ENCODE peak calls at places on chromosomes 13 and 19, in nine cellular contexts. Y, J, M, O, T, Q, B, C and I are unnamed samples.

GRCh38 chr19:3365447-3366103 is 808 bp upstream of the NFIC start:
- DNase-seq in Q (peak), C (peak), Y (no peak), T (no peak), O (peak), M (peak), J (peak), B (peak), I (no peak)

GRCh38 chr13:46035066-46035465 is 17.5 kb downstream of the ZC3H13 start:
- DNase-seq in O (no peak), Y (no peak), Q (no peak), M (no peak), T (no peak), B (no peak), C (no peak), J (no peak), I (no peak)

GRCh38 chr13:59877933-59878332 is 285.8 kb downstream of the DIAPH3 start:
- DNase-seq in O (no peak), B (no peak), J (no peak), M (no peak), Y (no peak), T (no peak), C (peak), Q (no peak), I (no peak)

GRCh38 chr19:51246153-51246552 is 4.7 kb upstream of the SIGLECL1 start:
- DNase-seq in O (no peak), C (peak), B (peak), Y (no peak), Q (no peak), M (no peak), T (no peak), J (no peak), I (no peak)

GRCh38 chr13:113034451-113035208 is 65.6 kb downstream of the MCF2L start:
- DNase-seq in Y (no peak), O (peak), B (peak), J (no peak), M (peak), Q (no peak), T (no peak), C (peak), I (peak)

GRCh38 chr13:61040180-61040579 is 375.5 kb downstream of the PCDH20 start:
- DNase-seq in T (no peak), M (no peak), C (no peak), Y (no peak), O (no peak), J (no peak), B (no peak), Q (no peak), I (no peak)

GRCh38 chr13:46728777-46729176 is 68.2 kb downstream of the ESD start:
- DNase-seq in J (no peak), B (no peak), Y (no peak), O (no peak), C (no peak), Q (no peak), M (no peak), T (no peak), I (no peak)

GRCh38 chr13:32039488-32040013 is 8.0 kb downstream of the FRY start:
- DNase-seq in C (peak), Y (no peak), J (no peak), M (no peak), O (no peak), B (no peak), Q (no peak), T (no peak), I (no peak)

GRCh38 chr13:37918116-37919100 is 48.8 kb upstream of the TRPC4 start:
- DNase-seq in T (no peak), J (no peak), B (peak), M (no peak), C (no peak), Y (no peak), O (no peak), Q (no peak), I (no peak)

GRCh38 chr13:106916329-106916728 is 348.4 kb upstream of the ARGLU1 start:
- DNase-seq in Y (peak), O (no peak), T (no peak), C (no peak), J (no peak), B (no peak), Q (no peak), M (no peak), I (no peak)

GRCh38 chr19:54653181-54653809 is 9.5 kb upstream of the LILRB4 start:
- DNase-seq in Y (no peak), T (no peak), C (peak), O (no peak), M (no peak), B (no peak), Q (no peak), J (no peak), I (no peak)

GRCh38 chr19:6103217-6103644 is 7.1 kb downstream of the RFX2 start:
- DNase-seq in O (peak), J (peak), T (peak), B (peak), M (no peak), Q (peak), Y (peak), C (peak), I (peak)

GRCh38 chr19:1265611-1266115 is 3.5 kb upstream of the CIRBP start:
- DNase-seq in Y (no peak), C (peak), M (peak), T (peak), J (peak), O (peak), B (peak), Q (peak), I (no peak)

GRCh38 chr19:3358919-3359849 is 7.2 kb upstream of the NFIC start:
- DNase-seq in Q (peak), B (peak), J (peak), T (no peak), O (no peak), C (peak), Y (no peak), M (peak), I (peak)

GRCh38 chr13:30752201-30752797 is 17.0 kb downstream of the ALOX5AP start:
- DNase-seq in Y (no peak), C (peak), T (no peak), M (no peak), J (no peak), Q (peak), O (peak), B (peak), I (no peak)

GRCh38 chr13:98480915-98481510 is 95.9 kb downstream of the STK24 start:
- DNase-seq in O (no peak), Y (no peak), T (no peak), J (peak), M (no peak), Q (no peak), B (peak), C (peak), I (no peak)

GRCh38 chr13:37526710-37527446 is 71.7 kb downstream of the POSTN start:
- DNase-seq in Y (no peak), C (no peak), O (no peak), Q (no peak), T (no peak), B (no peak), M (no peak), J (no peak), I (no peak)

GRCh38 chr13:92657565-92657964 is 569.0 kb upstream of the GPC6 start:
- DNase-seq in J (no peak), Y (no peak), M (no peak), Q (no peak), B (no peak), C (peak), O (no peak), T (no peak), I (no peak)

GRCh38 chr19:57655443-57655842 is 13.3 kb upstream of the ZSCAN4 start:
- DNase-seq in C (no peak), M (no peak), Y (no peak), Q (no peak), O (no peak), J (no peak), T (no peak), B (no peak), I (no peak)

GRCh38 chr13:50990540-50991506 is 81.2 kb downstream of the RNASEH2B start:
- DNase-seq in T (no peak), B (peak), Q (no peak), J (peak), C (peak), O (peak), Y (peak), M (peak), I (no peak)

GRCh38 chr13:79668353-79668752 is 187.4 kb downstream of the NDFIP2 start:
- DNase-seq in B (no peak), C (no peak), T (no peak), Q (no peak), O (no peak), J (no peak), M (no peak), Y (no peak), I (no peak)

GRCh38 chr19:40219721-40220276 is 1.6 kb upstream of the TTC9B start:
- DNase-seq in B (no peak), Q (no peak), M (peak), C (peak), Y (no peak), O (no peak), T (no peak), J (no peak), I (no peak)

GRCh38 chr13:21071894-21072293 is 10.5 kb upstream of the LATS2 start:
- DNase-seq in Q (no peak), B (no peak), M (no peak), O (no peak), Y (no peak), T (no peak), J (no peak), C (no peak), I (no peak)

GRCh38 chr13:40379794-40380608 is 286.4 kb downstream of the FOXO1 start:
- DNase-seq in T (no peak), M (no peak), Y (no peak), Q (no peak), O (no peak), B (no peak), J (no peak), C (no peak), I (no peak)

GRCh38 chr19:52007805-52008557 is at the start of gene ZNF615:
- DNase-seq in M (peak), J (peak), Y (peak), C (peak), O (peak), B (peak), T (peak), Q (peak), I (peak)

GRCh38 chr19:47471381-47471732 is 336 bp downstream of the SLC8A2 start:
- DNase-seq in B (no peak), T (no peak), M (no peak), O (no peak), C (no peak), J (no peak), Q (no peak), Y (no peak), I (no peak)

GRCh38 chr19:47473336-47473735 is 1.6 kb upstream of the SLC8A2 start:
- DNase-seq in C (no peak), T (no peak), B (no peak), Y (no peak), M (no peak), Q (no peak), O (no peak), J (no peak), I (no peak)

GRCh38 chr19:47470447-47471195 is 1.1 kb downstream of the SLC8A2 start:
- DNase-seq in M (no peak), O (no peak), B (no peak), C (no peak), T (no peak), J (no peak), Q (no peak), Y (no peak), I (no peak)

GRCh38 chr19:47469719-47470118 is 2.0 kb downstream of the SLC8A2 start:
- DNase-seq in C (no peak), M (no peak), T (no peak), Y (no peak), B (no peak), J (no peak), Q (no peak), O (no peak), I (no peak)

GRCh38 chr19:47471733-47472457 is at the start of gene SLC8A2:
- DNase-seq in C (peak), Q (peak), O (no peak), T (peak), B (peak), Y (no peak), J (peak), M (no peak), I (no peak)
- H3K4me3 ChIP-seq in C (no peak), Q (peak), O (no peak), T (peak), B (peak), Y (no peak), J (peak), M (no peak), I (no peak)

DNA sequence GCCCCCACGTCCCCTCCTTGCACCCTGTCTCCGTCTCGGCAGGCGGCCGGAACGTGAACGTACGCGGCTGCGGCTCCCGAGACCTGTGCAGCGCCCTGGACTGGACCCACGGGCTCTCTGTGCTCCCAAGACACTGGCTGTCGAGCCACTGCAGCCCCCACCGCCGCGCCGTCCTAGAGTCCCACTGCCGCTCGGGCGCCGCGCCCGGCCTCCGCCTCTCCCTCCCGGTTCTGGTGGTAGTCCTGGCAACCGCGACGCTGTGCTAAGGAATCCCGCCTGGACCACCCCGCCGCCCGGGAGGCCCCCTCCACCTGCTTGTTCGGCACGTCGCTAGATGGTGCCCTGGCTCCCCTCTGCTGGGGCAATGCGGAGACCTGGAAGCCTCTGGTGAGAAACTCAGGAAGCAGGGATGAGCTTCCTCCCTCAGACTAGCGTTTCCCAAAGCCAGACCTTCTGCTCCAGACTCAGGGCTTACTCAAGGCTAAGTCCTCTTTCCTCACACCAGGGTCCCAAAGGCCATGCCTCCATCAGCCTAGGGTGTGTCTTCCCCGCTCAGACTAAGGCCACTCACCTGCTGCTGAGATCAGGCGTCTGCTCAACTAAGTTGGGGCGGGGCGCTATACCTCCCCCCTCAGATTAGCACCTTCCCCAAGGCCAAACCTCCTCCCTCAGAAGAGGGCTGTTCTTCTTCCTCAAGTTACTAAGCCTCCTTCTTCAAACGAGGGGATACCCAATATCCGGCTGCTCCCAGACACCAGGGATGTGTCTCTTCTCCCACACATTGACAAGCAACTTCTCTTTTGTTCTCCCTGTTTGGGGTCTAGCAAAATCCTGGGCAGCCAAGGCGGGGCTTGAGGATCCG is 16.1 kb upstream of the IRGC start:
- DNase-seq in B (peak), Y (no peak), C (peak), Q (no peak), J (peak), T (no peak), O (no peak), M (peak), I (no peak)
- H3K4me3 ChIP-seq in B (no peak), Y (peak), C (no peak), Q (peak), J (no peak), T (peak), O (peak), M (peak), I (no peak)

GRCh38 chr19:28019371-28019770 is 1193.6 kb downstream of the UQCRFS1 start:
- DNase-seq in T (no peak), B (no peak), J (no peak), Y (no peak), Q (no peak), O (no peak), M (no peak), C (no peak), I (no peak)

GRCh38 chr19:28019901-28020300 is 1193.0 kb downstream of the UQCRFS1 start:
- DNase-seq in M (no peak), B (no peak), T (no peak), J (no peak), O (no peak), Y (no peak), C (no peak), Q (no peak), I (no peak)

GRCh38 chr19:28022506-28022905 is 1190.4 kb downstream of the UQCRFS1 start:
- DNase-seq in O (no peak), T (no peak), Y (no peak), C (no peak), M (no peak), B (no peak), Q (no peak), J (no peak), I (no peak)

GRCh38 chr19:28021316-28022185 is 1191.4 kb downstream of the UQCRFS1 start:
- DNase-seq in O (no peak), J (no peak), C (no peak), B (no peak), M (no peak), Y (no peak), Q (no peak), T (no peak), I (no peak)

DNA sequence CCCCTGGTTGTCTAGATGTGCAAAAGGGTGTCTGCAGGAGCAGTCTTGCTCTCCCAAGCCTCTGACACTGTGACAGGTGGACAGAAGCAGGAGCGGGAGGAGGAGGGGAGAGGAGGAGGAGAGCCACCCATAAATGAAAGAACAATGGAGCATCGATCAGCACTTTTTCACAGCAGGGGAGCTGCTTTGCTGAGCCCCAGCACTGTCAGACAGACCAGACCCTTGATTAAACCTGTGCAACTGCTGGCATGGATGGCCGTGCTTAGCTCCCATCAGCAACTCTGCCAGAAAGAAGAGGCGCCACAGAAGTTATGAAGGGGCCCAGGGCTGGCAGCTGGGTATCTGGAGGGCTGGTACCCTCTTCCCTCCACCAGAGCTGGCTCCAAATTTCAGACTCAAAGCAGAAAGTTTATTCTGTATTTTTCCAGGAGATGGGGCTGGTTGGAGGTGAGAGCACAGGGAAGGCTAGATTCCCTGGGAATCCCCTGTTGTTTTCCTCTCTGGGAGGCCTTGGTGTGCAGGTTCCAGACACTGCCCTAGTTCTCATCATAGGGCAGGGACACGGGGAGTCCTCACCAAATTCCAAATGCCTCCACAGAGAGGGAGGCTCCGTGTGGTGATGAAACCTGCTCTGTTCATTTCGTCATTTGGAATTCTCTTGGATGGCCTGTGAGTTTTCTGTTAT is 1192.2 kb downstream of the UQCRFS1 start:
- DNase-seq in B (no peak), Q (no peak), J (no peak), Y (no peak), O (no peak), T (no peak), C (no peak), M (no peak), I (no peak)
- H3K4me3 ChIP-seq in B (no peak), Q (no peak), J (no peak), Y (no peak), O (no peak), T (no peak), C (no peak), M (no peak), I (no peak)

DNA sequence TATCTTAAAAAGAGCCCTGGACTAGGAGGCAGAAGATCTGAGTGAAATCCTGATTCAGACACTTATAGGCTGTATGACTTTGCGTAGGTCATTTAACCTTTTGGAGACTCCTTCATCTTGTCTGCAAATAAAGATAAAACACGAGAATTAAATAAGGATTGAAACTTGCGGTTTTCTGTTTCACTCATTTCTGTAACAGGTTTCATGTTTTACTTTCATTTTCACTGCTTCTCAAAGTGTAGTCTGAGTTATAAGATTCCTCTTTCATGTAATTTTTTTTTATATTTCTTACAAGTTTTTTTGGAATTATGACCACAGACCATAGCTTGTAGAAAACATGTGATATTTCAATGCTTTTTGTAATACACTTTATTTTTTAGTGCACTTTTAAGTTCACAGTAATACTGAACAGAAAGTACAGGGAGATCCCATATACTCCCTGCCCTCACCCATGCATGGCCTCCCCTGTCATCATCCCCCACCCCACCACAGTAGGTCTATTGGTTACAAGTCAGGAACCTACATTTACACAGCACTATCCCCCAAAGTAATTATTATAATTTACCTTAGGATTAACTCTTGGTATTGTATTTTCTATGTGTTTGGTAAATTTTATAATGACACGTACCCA is 174.6 kb downstream of the ITGBL1 start:
- DNase-seq in O (no peak), C (peak), B (no peak), M (peak), Y (no peak), T (no peak), Q (no peak), J (no peak), I (no peak)
- H3K4me3 ChIP-seq in O (peak), C (peak), B (no peak), M (peak), Y (peak), T (peak), Q (peak), J (no peak), I (no peak)

GRCh38 chr19:10604460-10604980 is 17.4 kb upstream of the AP1M2 start:
- DNase-seq in O (no peak), Q (no peak), T (no peak), C (no peak), J (no peak), M (peak), B (no peak), Y (no peak), I (no peak)
- H3K4me3 ChIP-seq in O (no peak), Q (peak), T (peak), C (no peak), J (no peak), M (peak), B (no peak), Y (no peak), I (no peak)

GRCh38 chr19:11674067-11674492 is 64.7 kb downstream of the ZNF823 start:
- DNase-seq in Q (no peak), O (no peak), Y (no peak), T (no peak), J (no peak), M (no peak), B (no peak), C (no peak), I (no peak)
- H3K4me3 ChIP-seq in Q (peak), O (peak), Y (peak), T (peak), J (peak), M (peak), B (peak), C (peak), I (peak)

GRCh38 chr19:4495471-4495870 is 22.8 kb downstream of the PLIN4 start:
- DNase-seq in J (no peak), Q (no peak), T (no peak), Y (no peak), O (no peak), B (no peak), M (peak), C (no peak), I (no peak)
- H3K4me3 ChIP-seq in J (no peak), Q (no peak), T (no peak), Y (no peak), O (no peak), B (no peak), M (no peak), C (no peak), I (no peak)

GRCh38 chr13:75760182-75760981 is 124.3 kb downstream of the LMO7 start:
- DNase-seq in J (no peak), Y (no peak), Q (no peak), M (peak), C (peak), O (peak), T (no peak), B (peak), I (peak)
- H3K4me3 ChIP-seq in J (no peak), Y (no peak), Q (peak), M (no peak), C (no peak), O (peak), T (peak), B (peak), I (no peak)